ENCODE peak calls at places on chromosomes 2 and 18, in five cellular contexts. U is CD8-positive, alpha-beta memory T cell; C is right cardiac atrium; K is globus pallidus; W is stimulated activated CD4-positive, alpha-beta T cell treated with anti-CD3 and anti-CD28 coated beads, TNF-alpha, amount 100 ng/mL, for 1 hour. O is an unnamed sample.

GRCh38 chr2:19796036-19796703 is 105.6 kb downstream of the TTC32 start:
- DNase-seq in K (no peak), U (no peak), W (no peak), C (no peak), O (no peak)

GRCh38 chr2:152432206-152432653 is 97.3 kb downstream of the FMNL2 start:
- DNase-seq in U (no peak), C (no peak), W (no peak), K (no peak), O (no peak)

GRCh38 chr2:17482651-17483050 is 35.6 kb downstream of the RAD51AP2 start:
- DNase-seq in K (no peak), C (no peak), W (no peak), U (no peak), O (no peak)

GRCh38 chr2:234249006-234249405 is 198.5 kb downstream of the SPP2 start:
- DNase-seq in C (no peak), W (no peak), U (no peak), K (no peak), O (no peak)

GRCh38 chr18:59001166-59001565 is 136.5 kb downstream of the ZNF532 start:
- DNase-seq in U (no peak), W (no peak), C (no peak), K (no peak), O (no peak)

GRCh38 chr2:26692814-26693286 is 328 bp downstream of the KCNK3 start:
- DNase-seq in K (no peak), U (no peak), C (no peak), W (no peak), O (no peak)

GRCh38 chr2:3603536-3604206 is 8.8 kb downstream of the COLEC11 start:
- DNase-seq in C (no peak), U (no peak), K (no peak), W (no peak), O (no peak)

GRCh38 chr2:144706671-144707070 is 186.8 kb upstream of the ZEB2 start:
- DNase-seq in U (no peak), C (no peak), K (no peak), W (no peak), O (no peak)

GRCh38 chr2:168210898-168211570 is 36.4 kb downstream of the STK39 start:
- DNase-seq in W (no peak), U (no peak), K (no peak), C (no peak), O (no peak)

GRCh38 chr2:170505631-170506270 is 209.4 kb upstream of the SP5 start:
- DNase-seq in K (peak), C (peak), W (no peak), U (no peak), O (peak)

GRCh38 chr2:72780483-72780882 is 45.4 kb downstream of the EXOC6B start:
- DNase-seq in W (no peak), C (no peak), K (no peak), U (no peak), O (no peak)